ENCODE peak calls at places on chromosomes 11 and 22, in nine cellular contexts. B, X, R, A, K, Q, F, S and H are unnamed samples.

GRCh38 chr22:24319451-24319850 is 48.8 kb downstream of the SPECC1L start:
- DNase-seq in X (no peak), F (no peak), K (peak; percentile 89), Q (no peak), A (peak; percentile 48), S (no peak), B (no peak), R (no peak), H (no peak)

GRCh38 chr11:10355257-10355661 is 50.4 kb downstream of the ADM start:
- DNase-seq in F (no peak), K (no peak), B (no peak), S (no peak), X (no peak), Q (no peak), A (peak; percentile 93), R (no peak), H (no peak)

GRCh38 chr11:46916669-46917108 is 1.7 kb downstream of the LRP4 start:
- DNase-seq in B (peak; percentile 33), K (peak; percentile 57), R (peak; percentile 39), F (no peak), X (no peak), A (peak; percentile 72), Q (peak; percentile 53), S (peak; percentile 66), H (peak; percentile 43)

GRCh38 chr11:22304337-22304961 is 33.7 kb upstream of the SLC17A6 start:
- DNase-seq in F (no peak), K (peak; percentile 34), B (no peak), X (peak; percentile 33), A (peak; percentile 53), Q (no peak), R (peak; percentile 57), S (no peak), H (no peak)

GRCh38 chr11:125569913-125570621 is 790 bp downstream of the EI24 start:
- DNase-seq in B (no peak), X (no peak), F (no peak), S (no peak), K (peak; percentile 13), A (peak; percentile 9), Q (no peak), R (no peak), H (no peak)

GRCh38 chr11:88414981-88415391 is 77.5 kb upstream of the CTSC start:
- DNase-seq in Q (no peak), F (no peak), S (no peak), B (no peak), A (peak; percentile 71), R (no peak), X (no peak), K (peak; percentile 48), H (no peak)

GRCh38 chr22:27715078-27715477 is 86.5 kb downstream of the MN1 start:
- DNase-seq in X (peak; percentile 94), B (peak; percentile 88), Q (no peak), A (peak; percentile 5), S (no peak), F (no peak), K (no peak), R (peak; percentile 77), H (no peak)

GRCh38 chr11:122703541-122704272 is 48.2 kb downstream of the UBASH3B start:
- DNase-seq in X (no peak), K (peak; percentile 59), R (no peak), F (no peak), B (no peak), S (peak; percentile 72), Q (no peak), A (no peak), H (no peak)

GRCh38 chr11:27217948-27218410 is 145.0 kb downstream of the CCDC34 start:
- DNase-seq in R (no peak), A (peak; percentile 81), F (no peak), Q (no peak), X (no peak), S (no peak), B (no peak), K (no peak), H (no peak)

GRCh38 chr11:111412293-111412692 is 33.2 kb upstream of the POU2AF1 start:
- DNase-seq in K (no peak), R (no peak), B (no peak), Q (no peak), A (no peak), X (no peak), S (no peak), F (no peak), H (no peak)

GRCh38 chr11:33064033-33064825 is 24.9 kb downstream of the TCP11L1 start:
- DNase-seq in B (no peak), R (no peak), Q (no peak), K (no peak), F (no peak), S (no peak), A (no peak), X (peak; percentile 26), H (no peak)

GRCh38 chr11:75399344-75400109 is at the start of gene RPS3:
- DNase-seq in K (peak; percentile 95), B (peak; percentile 89), X (peak; percentile 93), F (peak; percentile 83), R (peak; percentile 89), S (peak; percentile 93), A (peak; percentile 93), Q (peak; percentile 88), H (peak; percentile 85)

GRCh38 chr11:96782632-96783031 is 392.8 kb downstream of the JRKL start:
- DNase-seq in R (no peak), F (no peak), S (no peak), Q (no peak), X (no peak), K (no peak), B (no peak), A (no peak), H (no peak)

GRCh38 chr11:95716266-95716665 is 73.3 kb downstream of the FAM76B start:
- DNase-seq in B (no peak), Q (no peak), R (no peak), X (no peak), S (no peak), A (peak; percentile 48), K (no peak), F (no peak), H (no peak)

GRCh38 chr11:95078526-95078925 is 11.1 kb upstream of the ENDOD1 start:
- DNase-seq in R (no peak), B (no peak), S (no peak), F (no peak), Q (no peak), X (no peak), K (no peak), A (peak; percentile 79), H (no peak)

GRCh38 chr22:32917577-32918375 is 116.3 kb downstream of the TIMP3 start:
- DNase-seq in B (no peak), K (no peak), A (peak; percentile 63), F (no peak), Q (no peak), X (no peak), R (no peak), S (no peak), H (no peak)